ENCODE peak calls at places on chromosomes 7 and 10, in nine cellular contexts. One of them, this sample, is unnamed.

GRCh38 chr10:24467094-24467493 is 256.6 kb downstream of the ARHGAP21 start:
- DNase-seq in CD4-positive, alpha-beta T cell: no peak
- DNase-seq in NB4: no peak
- DNase-seq in esophagus squamous epithelium: no peak
- DNase-seq in upper lobe of right lung: no peak
- DNase-seq in B cell: no peak
- DNase-seq in cardiac muscle cell: no peak
- DNase-seq in fibroblast of pulmonary artery: no peak
- DNase-seq in Calu3: no peak
- DNase-seq in this sample: no peak

GRCh38 chr7:3243256-3243655 is 57.8 kb upstream of the SDK1 start:
- DNase-seq in CD4-positive, alpha-beta T cell: no peak
- DNase-seq in NB4: no peak
- DNase-seq in esophagus squamous epithelium: no peak
- DNase-seq in upper lobe of right lung: no peak
- DNase-seq in B cell: no peak
- DNase-seq in cardiac muscle cell: no peak
- DNase-seq in fibroblast of pulmonary artery: no peak
- DNase-seq in Calu3: no peak
- DNase-seq in this sample: no peak

GRCh38 chr7:19404912-19405329 is 259.7 kb upstream of the FERD3L start:
- DNase-seq in CD4-positive, alpha-beta T cell: no peak
- DNase-seq in NB4: peak; percentile 15
- DNase-seq in esophagus squamous epithelium: no peak
- DNase-seq in upper lobe of right lung: no peak
- DNase-seq in B cell: no peak
- DNase-seq in cardiac muscle cell: peak; percentile 95
- DNase-seq in fibroblast of pulmonary artery: peak; percentile 95
- DNase-seq in Calu3: peak; percentile 40
- DNase-seq in this sample: no peak

GRCh38 chr10:52755297-52756062 is 17.1 kb downstream of the MBL2 start:
- DNase-seq in CD4-positive, alpha-beta T cell: no peak
- DNase-seq in NB4: peak; percentile 94
- DNase-seq in esophagus squamous epithelium: no peak
- DNase-seq in upper lobe of right lung: no peak
- DNase-seq in B cell: no peak
- DNase-seq in cardiac muscle cell: peak; percentile 94
- DNase-seq in fibroblast of pulmonary artery: peak; percentile 87
- DNase-seq in Calu3: no peak
- DNase-seq in this sample: no peak

GRCh38 chr7:121204537-121204936 is 124.3 kb upstream of the WNT16 start:
- DNase-seq in CD4-positive, alpha-beta T cell: no peak
- DNase-seq in NB4: no peak
- DNase-seq in esophagus squamous epithelium: no peak
- DNase-seq in upper lobe of right lung: no peak
- DNase-seq in B cell: no peak
- DNase-seq in cardiac muscle cell: no peak
- DNase-seq in fibroblast of pulmonary artery: no peak
- DNase-seq in Calu3: no peak
- DNase-seq in this sample: no peak

GRCh38 chr10:84118395-84119006 is 20.8 kb upstream of the GHITM start:
- DNase-seq in CD4-positive, alpha-beta T cell: no peak
- DNase-seq in NB4: no peak
- DNase-seq in esophagus squamous epithelium: no peak
- DNase-seq in upper lobe of right lung: no peak
- DNase-seq in B cell: no peak
- DNase-seq in cardiac muscle cell: no peak
- DNase-seq in fibroblast of pulmonary artery: no peak
- DNase-seq in Calu3: no peak
- DNase-seq in this sample: no peak

GRCh38 chr10:96671207-96671890 is 49.0 kb downstream of the PIK3AP1 start:
- DNase-seq in CD4-positive, alpha-beta T cell: no peak
- DNase-seq in NB4: no peak
- DNase-seq in esophagus squamous epithelium: no peak
- DNase-seq in upper lobe of right lung: no peak
- DNase-seq in B cell: no peak
- DNase-seq in cardiac muscle cell: no peak
- DNase-seq in fibroblast of pulmonary artery: no peak
- DNase-seq in Calu3: no peak
- DNase-seq in this sample: no peak

GRCh38 chr7:134520130-134520529 is 7.2 kb upstream of the AKR1B10 start:
- DNase-seq in CD4-positive, alpha-beta T cell: no peak
- DNase-seq in NB4: no peak
- DNase-seq in esophagus squamous epithelium: no peak
- DNase-seq in upper lobe of right lung: no peak
- DNase-seq in B cell: no peak
- DNase-seq in cardiac muscle cell: no peak
- DNase-seq in fibroblast of pulmonary artery: peak; percentile 28
- DNase-seq in Calu3: no peak
- DNase-seq in this sample: no peak

GRCh38 chr7:38374507-38374906 is 101.1 kb upstream of the TARP start:
- DNase-seq in CD4-positive, alpha-beta T cell: no peak
- DNase-seq in NB4: peak; percentile 75
- DNase-seq in esophagus squamous epithelium: no peak
- DNase-seq in upper lobe of right lung: no peak
- DNase-seq in B cell: peak; percentile 73
- DNase-seq in cardiac muscle cell: peak; percentile 64
- DNase-seq in fibroblast of pulmonary artery: peak; percentile 63
- DNase-seq in Calu3: peak; percentile 47
- DNase-seq in this sample: peak; percentile 58

GRCh38 chr10:21020545-21020944 is 123.4 kb upstream of the NEBL start:
- DNase-seq in CD4-positive, alpha-beta T cell: no peak
- DNase-seq in NB4: peak; percentile 38
- DNase-seq in esophagus squamous epithelium: no peak
- DNase-seq in upper lobe of right lung: no peak
- DNase-seq in B cell: peak; percentile 42
- DNase-seq in cardiac muscle cell: peak; percentile 16
- DNase-seq in fibroblast of pulmonary artery: no peak
- DNase-seq in Calu3: peak; percentile 30
- DNase-seq in this sample: no peak

GRCh38 chr7:155344618-155345433 is 47.1 kb downstream of the INSIG1 start:
- DNase-seq in CD4-positive, alpha-beta T cell: peak; percentile 79
- DNase-seq in NB4: peak; percentile 91
- DNase-seq in esophagus squamous epithelium: no peak
- DNase-seq in upper lobe of right lung: peak; percentile 90
- DNase-seq in B cell: peak; percentile 90
- DNase-seq in cardiac muscle cell: peak; percentile 70
- DNase-seq in fibroblast of pulmonary artery: peak; percentile 71
- DNase-seq in Calu3: peak; percentile 86
- DNase-seq in this sample: peak; percentile 89

GRCh38 chr7:23474098-23474828 is 4.0 kb upstream of the IGF2BP3 start:
- DNase-seq in CD4-positive, alpha-beta T cell: no peak
- DNase-seq in NB4: peak; percentile 100
- DNase-seq in esophagus squamous epithelium: no peak
- DNase-seq in upper lobe of right lung: peak; percentile 86
- DNase-seq in B cell: peak; percentile 67
- DNase-seq in cardiac muscle cell: peak; percentile 98
- DNase-seq in fibroblast of pulmonary artery: peak; percentile 97
- DNase-seq in Calu3: peak; percentile 100
- DNase-seq in this sample: peak; percentile 87

DNA sequence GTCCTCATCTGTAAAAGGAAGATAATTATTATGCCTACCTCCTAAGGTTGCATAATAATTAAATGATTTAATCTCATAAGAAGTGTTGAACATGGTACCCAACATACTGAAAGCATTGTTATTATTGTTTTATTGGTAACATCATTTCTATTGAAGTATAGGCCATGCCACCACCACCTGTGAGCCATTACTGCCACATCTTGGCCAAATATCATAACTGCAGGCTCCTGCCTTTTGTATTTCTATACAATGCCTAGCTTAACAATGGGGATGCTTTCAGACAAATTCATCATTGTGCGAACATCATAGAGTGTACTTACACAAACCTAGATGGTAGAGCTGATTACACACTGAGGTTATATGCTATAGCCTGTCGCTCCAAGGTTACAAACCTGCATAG is 61.1 kb upstream of the NPSR1 start:
- DNase-seq in CD4-positive, alpha-beta T cell: no peak
- DNase-seq in NB4: peak; percentile 45
- DNase-seq in esophagus squamous epithelium: no peak
- DNase-seq in upper lobe of right lung: no peak
- DNase-seq in B cell: no peak
- DNase-seq in cardiac muscle cell: peak; percentile 34
- DNase-seq in fibroblast of pulmonary artery: peak; percentile 38
- DNase-seq in Calu3: peak; percentile 40
- DNase-seq in this sample: no peak
- TF ChIP-seq CTCF in CD4-positive, alpha-beta T cell: no peak
- TF ChIP-seq CTCF in NB4: peak; percentile 59
- TF ChIP-seq CTCF in esophagus squamous epithelium: no peak
- TF ChIP-seq CTCF in upper lobe of right lung: peak; percentile 20
- TF ChIP-seq CTCF in B cell: no peak
- TF ChIP-seq CTCF in cardiac muscle cell: peak; percentile 42
- TF ChIP-seq CTCF in fibroblast of pulmonary artery: peak; percentile 51
- TF ChIP-seq CTCF in Calu3: peak; percentile 65
- TF ChIP-seq CTCF in this sample: peak; percentile 61

DNA sequence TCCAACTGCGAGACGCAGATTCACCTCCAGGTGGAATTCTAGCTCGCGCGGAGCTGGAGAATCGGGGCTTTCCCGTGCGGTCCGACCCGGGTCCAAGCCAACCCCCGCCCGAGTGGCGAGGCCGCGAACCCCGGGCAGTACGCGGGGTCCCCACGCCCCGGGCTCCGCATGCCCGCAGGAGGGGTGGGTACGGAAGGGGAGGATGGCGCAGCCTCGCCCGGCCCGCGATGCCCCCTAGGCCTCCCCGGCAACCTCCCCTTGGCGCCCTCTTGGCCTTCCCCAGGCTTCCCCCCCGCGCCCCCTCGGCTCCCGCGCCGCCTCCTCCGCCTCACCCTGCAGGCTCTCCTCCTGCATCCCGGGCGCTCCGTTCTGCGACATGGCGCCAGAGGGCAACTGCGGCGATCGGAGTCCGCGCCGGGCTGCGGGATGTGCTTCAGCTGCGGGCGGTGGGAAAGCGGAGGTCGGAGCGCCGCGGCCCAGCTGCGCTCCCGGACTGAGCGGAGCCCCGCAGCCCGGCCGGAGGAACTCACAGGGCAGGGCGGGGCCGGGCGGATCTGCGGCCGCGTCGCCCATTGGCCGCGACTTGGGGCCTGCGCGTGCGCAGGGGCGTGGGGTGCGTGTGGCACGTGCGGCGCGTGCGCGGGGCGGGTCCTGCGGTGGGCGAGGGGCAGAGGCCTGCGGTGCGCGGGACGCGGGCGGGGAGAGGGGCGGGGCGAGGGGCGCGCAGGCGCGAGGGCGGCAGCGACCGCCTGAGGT is at the start of gene BNIP3:
- DNase-seq in CD4-positive, alpha-beta T cell: peak; percentile 96
- DNase-seq in NB4: peak; percentile 97
- DNase-seq in esophagus squamous epithelium: peak; percentile 30
- DNase-seq in upper lobe of right lung: peak; percentile 98
- DNase-seq in B cell: peak; percentile 97
- DNase-seq in cardiac muscle cell: peak; percentile 98
- DNase-seq in fibroblast of pulmonary artery: peak; percentile 96
- DNase-seq in Calu3: peak; percentile 87
- DNase-seq in this sample: peak; percentile 95
- TF ChIP-seq CTCF in CD4-positive, alpha-beta T cell: no peak
- TF ChIP-seq CTCF in NB4: no peak
- TF ChIP-seq CTCF in esophagus squamous epithelium: no peak
- TF ChIP-seq CTCF in upper lobe of right lung: no peak
- TF ChIP-seq CTCF in B cell: no peak
- TF ChIP-seq CTCF in cardiac muscle cell: no peak
- TF ChIP-seq CTCF in fibroblast of pulmonary artery: no peak
- TF ChIP-seq CTCF in Calu3: no peak
- TF ChIP-seq CTCF in this sample: peak; percentile 38

GRCh38 chr10:32189400-32190084 is 133.3 kb upstream of the KIF5B start:
- DNase-seq in CD4-positive, alpha-beta T cell: no peak
- DNase-seq in NB4: peak; percentile 50
- DNase-seq in esophagus squamous epithelium: no peak
- DNase-seq in upper lobe of right lung: no peak
- DNase-seq in B cell: no peak
- DNase-seq in cardiac muscle cell: peak; percentile 39
- DNase-seq in fibroblast of pulmonary artery: peak; percentile 29
- DNase-seq in Calu3: peak; percentile 25
- DNase-seq in this sample: no peak
- TF ChIP-seq CTCF in CD4-positive, alpha-beta T cell: no peak
- TF ChIP-seq CTCF in NB4: no peak
- TF ChIP-seq CTCF in esophagus squamous epithelium: peak; percentile 24
- TF ChIP-seq CTCF in upper lobe of right lung: peak; percentile 25
- TF ChIP-seq CTCF in B cell: no peak
- TF ChIP-seq CTCF in cardiac muscle cell: peak; percentile 22
- TF ChIP-seq CTCF in fibroblast of pulmonary artery: peak; percentile 16
- TF ChIP-seq CTCF in Calu3: no peak
- TF ChIP-seq CTCF in this sample: peak; percentile 51

GRCh38 chr7:157430721-157431120 is 93.9 kb downstream of the DNAJB6 start:
- DNase-seq in CD4-positive, alpha-beta T cell: no peak
- DNase-seq in NB4: no peak
- DNase-seq in esophagus squamous epithelium: no peak
- DNase-seq in upper lobe of right lung: no peak
- DNase-seq in B cell: no peak
- DNase-seq in cardiac muscle cell: no peak
- DNase-seq in fibroblast of pulmonary artery: no peak
- DNase-seq in Calu3: no peak
- DNase-seq in this sample: no peak

GRCh38 chr7:157428554-157428945 is 91.7 kb downstream of the DNAJB6 start:
- DNase-seq in CD4-positive, alpha-beta T cell: no peak
- DNase-seq in NB4: no peak
- DNase-seq in esophagus squamous epithelium: no peak
- DNase-seq in upper lobe of right lung: peak; percentile 55
- DNase-seq in B cell: no peak
- DNase-seq in cardiac muscle cell: no peak
- DNase-seq in fibroblast of pulmonary artery: no peak
- DNase-seq in Calu3: no peak
- DNase-seq in this sample: no peak

GRCh38 chr7:157427811-157428553 is 91.2 kb downstream of the DNAJB6 start:
- DNase-seq in CD4-positive, alpha-beta T cell: no peak
- DNase-seq in NB4: no peak
- DNase-seq in esophagus squamous epithelium: no peak
- DNase-seq in upper lobe of right lung: peak; percentile 64
- DNase-seq in B cell: no peak
- DNase-seq in cardiac muscle cell: no peak
- DNase-seq in fibroblast of pulmonary artery: no peak
- DNase-seq in Calu3: no peak
- DNase-seq in this sample: no peak

GRCh38 chr7:157429680-157430224 is 92.9 kb downstream of the DNAJB6 start:
- DNase-seq in CD4-positive, alpha-beta T cell: no peak
- DNase-seq in NB4: no peak
- DNase-seq in esophagus squamous epithelium: no peak
- DNase-seq in upper lobe of right lung: no peak
- DNase-seq in B cell: no peak
- DNase-seq in cardiac muscle cell: no peak
- DNase-seq in fibroblast of pulmonary artery: no peak
- DNase-seq in Calu3: no peak
- DNase-seq in this sample: no peak

DNA sequence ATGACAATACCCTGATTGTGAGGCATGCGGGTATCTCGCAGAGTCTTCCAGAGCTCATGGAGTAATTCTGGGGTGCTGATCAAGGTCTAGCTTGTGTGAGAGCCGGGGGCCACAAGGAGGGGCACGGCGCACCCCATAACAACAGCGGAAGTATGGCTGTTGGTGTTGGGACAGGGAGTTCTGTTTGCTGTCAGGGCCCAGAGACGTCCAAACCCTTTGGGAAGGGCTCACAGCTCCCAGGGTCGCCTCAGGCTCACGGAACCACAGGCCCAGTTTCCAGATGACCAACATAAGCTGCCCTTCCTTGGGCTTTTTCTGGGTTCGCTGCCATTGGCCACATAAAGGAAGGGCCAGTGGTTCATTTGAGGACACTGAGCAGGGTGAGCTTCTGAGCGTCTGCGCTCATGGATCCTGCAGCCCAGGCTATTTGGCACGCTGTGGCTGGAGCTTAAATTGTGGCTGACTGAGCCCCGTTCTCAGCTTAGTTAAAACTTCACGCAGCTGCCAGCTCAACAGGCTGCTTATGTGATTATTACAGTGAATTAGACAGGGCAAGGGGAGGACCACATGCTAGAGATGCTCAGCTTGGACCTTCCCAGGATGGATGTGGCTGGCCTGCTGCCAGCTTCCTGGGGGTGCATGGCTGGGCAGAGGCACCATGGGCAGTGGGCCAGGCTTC is 92.3 kb downstream of the DNAJB6 start:
- DNase-seq in CD4-positive, alpha-beta T cell: no peak
- DNase-seq in NB4: no peak
- DNase-seq in esophagus squamous epithelium: no peak
- DNase-seq in upper lobe of right lung: peak; percentile 55
- DNase-seq in B cell: no peak
- DNase-seq in cardiac muscle cell: no peak
- DNase-seq in fibroblast of pulmonary artery: no peak
- DNase-seq in Calu3: no peak
- DNase-seq in this sample: no peak
- TF ChIP-seq CTCF in CD4-positive, alpha-beta T cell: no peak
- TF ChIP-seq CTCF in NB4: no peak
- TF ChIP-seq CTCF in esophagus squamous epithelium: no peak
- TF ChIP-seq CTCF in upper lobe of right lung: no peak
- TF ChIP-seq CTCF in B cell: no peak
- TF ChIP-seq CTCF in cardiac muscle cell: no peak
- TF ChIP-seq CTCF in fibroblast of pulmonary artery: no peak
- TF ChIP-seq CTCF in Calu3: no peak
- TF ChIP-seq CTCF in this sample: no peak